ENCODE peak calls at places on chromosomes 5 and 9, in five cellular contexts. Y is SK-N-SH, P is GM12865, B is aorta, T is hepatocyte. R is an unnamed sample.

GRCh38 chr5:78514427-78515345 is 133.9 kb downstream of the LHFPL2 start:
- DNase-seq in Y (no peak), B (no peak), T (no peak), P (no peak), R (no peak)

GRCh38 chr5:96691503-96692303 is 29.5 kb downstream of the CAST start:
- DNase-seq in B (no peak), Y (no peak), T (peak), P (no peak), R (no peak)

GRCh38 chr9:37951671-37952579 is 48.0 kb upstream of the SLC25A51 start:
- DNase-seq in B (no peak), P (no peak), T (no peak), Y (no peak), R (no peak)

GRCh38 chr5:56763711-56764466 is 51.5 kb upstream of the MAP3K1 start:
- DNase-seq in P (no peak), Y (peak), B (no peak), T (peak), R (no peak)

GRCh38 chr5:133806847-133807246 is 161.6 kb downstream of the C5orf15 start:
- DNase-seq in B (no peak), P (no peak), Y (no peak), T (no peak), R (no peak)

GRCh38 chr5:170597109-170597741 is 93.4 kb downstream of the KCNIP1 start:
- DNase-seq in T (peak), B (no peak), Y (peak), P (peak), R (no peak)

GRCh38 chr5:59923465-59923864 is 29.9 kb upstream of the PDE4D start:
- DNase-seq in T (peak), P (no peak), B (no peak), Y (no peak), R (no peak)

GRCh38 chr9:133558191-133559126 is 24.0 kb downstream of the ADAMTSL2 start:
- DNase-seq in Y (peak), P (peak), T (peak), B (no peak), R (no peak)

GRCh38 chr5:54845567-54845941 is 139.8 kb downstream of the ESM1 start:
- DNase-seq in T (peak), B (no peak), P (no peak), Y (no peak), R (no peak)

GRCh38 chr9:33785914-33786313 is 9.4 kb upstream of the PRSS3 start:
- DNase-seq in Y (no peak), T (no peak), B (no peak), P (peak), R (no peak)

GRCh38 chr9:122371851-122372250 is 1.0 kb downstream of the PTGS1 start:
- DNase-seq in B (no peak), T (no peak), P (no peak), Y (no peak), R (no peak)

GRCh38 chr5:15951126-15951525 is 228.5 kb downstream of the MARCHF11 start:
- DNase-seq in Y (no peak), P (no peak), B (no peak), T (no peak), R (no peak)

GRCh38 chr5:172403822-172404221 is 50.5 kb downstream of the SH3PXD2B start:
- DNase-seq in B (no peak), Y (no peak), T (no peak), P (no peak), R (no peak)

GRCh38 chr5:120463991-120464626 is at the start of gene PRR16:
- DNase-seq in B (peak), P (peak), T (peak), Y (peak), R (peak)

GRCh38 chr5:132457371-132458225 is 33.0 kb downstream of the IRF1 start:
- DNase-seq in Y (no peak), T (no peak), B (no peak), P (peak), R (peak)

GRCh38 chr9:89730715-89731114 is 125.9 kb downstream of the GADD45G start:
- DNase-seq in Y (no peak), B (no peak), P (no peak), T (peak), R (no peak)

GRCh38 chr9:123637596-123637939 is 281.6 kb downstream of the CRB2 start:
- DNase-seq in Y (no peak), T (no peak), P (no peak), B (no peak), R (no peak)

GRCh38 chr9:123642291-123643278 is 286.6 kb downstream of the CRB2 start:
- DNase-seq in Y (peak), T (peak), P (no peak), B (no peak), R (peak)

GRCh38 chr9:123640792-123641222 is 284.8 kb downstream of the CRB2 start:
- DNase-seq in B (no peak), P (peak), Y (no peak), T (no peak), R (no peak)

GRCh38 chr9:123639743-123640142 is 283.7 kb downstream of the CRB2 start:
- DNase-seq in P (no peak), T (no peak), Y (no peak), B (no peak), R (no peak)

DNA sequence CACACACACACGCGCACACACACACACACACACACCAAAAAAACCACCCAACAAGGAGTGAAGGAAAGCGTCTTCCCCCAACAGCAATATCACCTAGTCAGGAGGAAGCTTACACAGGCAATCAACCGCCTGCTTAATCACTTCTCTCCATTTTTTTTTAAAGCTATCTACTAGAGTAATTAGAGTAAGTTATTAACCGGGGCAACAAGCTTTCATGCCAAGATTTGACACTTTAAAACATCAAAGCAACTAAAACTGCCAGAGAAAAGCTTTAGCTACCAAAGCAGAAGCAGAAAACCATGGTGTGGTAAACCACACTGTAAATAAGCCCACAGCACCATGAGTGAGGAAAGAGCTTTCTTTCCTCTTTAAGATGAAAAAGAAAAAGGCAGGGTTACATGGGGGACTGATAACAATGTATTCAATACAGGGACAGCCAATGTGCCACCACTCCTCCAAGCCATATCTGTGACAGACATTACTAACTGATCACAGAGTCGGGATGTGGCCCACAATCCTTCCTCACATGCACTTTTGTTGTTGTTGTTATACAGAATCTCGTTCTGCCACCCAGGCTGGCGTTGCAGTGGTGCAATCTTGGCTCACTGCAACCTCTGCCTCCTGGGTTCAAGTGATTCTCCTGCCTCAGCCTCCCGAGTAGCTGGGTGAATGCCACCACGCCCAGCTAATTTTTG is 282.1 kb downstream of the CRB2 start:
- DNase-seq in P (peak), B (no peak), T (no peak), Y (no peak), R (no peak)
- H3K4me3 ChIP-seq in P (no peak), B (no peak), T (no peak), Y (no peak), R (no peak)

GRCh38 chr5:157247267-157247666 is 18.7 kb upstream of the CYFIP2 start:
- DNase-seq in P (no peak), T (no peak), Y (no peak), B (no peak), R (no peak)

GRCh38 chr5:157252741-157253465 is 13.0 kb upstream of the CYFIP2 start:
- DNase-seq in B (no peak), P (peak), T (no peak), Y (peak), R (no peak)

GRCh38 chr5:157245477-157245876 is 20.4 kb upstream of the CYFIP2 start:
- DNase-seq in B (no peak), P (no peak), T (peak), Y (no peak), R (no peak)

GRCh38 chr5:157253547-157253946 is 12.4 kb upstream of the CYFIP2 start:
- DNase-seq in T (peak), Y (peak), P (peak), B (no peak), R (no peak)

GRCh38 chr5:157248771-157249475 is 17.0 kb upstream of the CYFIP2 start:
- DNase-seq in T (no peak), B (no peak), Y (no peak), P (no peak), R (no peak)
- H3K4me3 ChIP-seq in T (no peak), B (no peak), Y (no peak), P (no peak), R (no peak)

DNA sequence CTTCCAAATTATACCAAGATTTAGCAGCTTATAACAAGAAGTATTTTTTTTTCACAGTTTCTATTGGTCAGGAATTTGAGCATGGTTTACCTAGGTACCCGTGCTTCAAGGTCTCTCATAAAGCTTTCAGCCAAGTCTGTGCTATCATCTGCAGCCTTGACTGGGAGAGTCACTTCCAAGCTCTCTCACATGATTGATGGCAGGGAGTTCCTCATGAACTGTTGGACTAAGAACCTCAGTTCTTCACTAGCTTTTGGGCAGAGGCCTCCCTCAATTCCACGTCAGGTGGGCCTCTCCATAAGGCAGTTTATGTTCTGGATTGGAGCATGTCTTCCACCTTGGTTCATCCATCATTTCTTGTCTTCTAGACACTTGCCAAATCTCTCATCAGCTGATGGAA is 39.9 kb upstream of the APC start:
- DNase-seq in P (no peak), Y (no peak), T (no peak), B (no peak), R (no peak)
- H3K4me3 ChIP-seq in P (no peak), Y (no peak), T (no peak), B (no peak), R (no peak)

DNA sequence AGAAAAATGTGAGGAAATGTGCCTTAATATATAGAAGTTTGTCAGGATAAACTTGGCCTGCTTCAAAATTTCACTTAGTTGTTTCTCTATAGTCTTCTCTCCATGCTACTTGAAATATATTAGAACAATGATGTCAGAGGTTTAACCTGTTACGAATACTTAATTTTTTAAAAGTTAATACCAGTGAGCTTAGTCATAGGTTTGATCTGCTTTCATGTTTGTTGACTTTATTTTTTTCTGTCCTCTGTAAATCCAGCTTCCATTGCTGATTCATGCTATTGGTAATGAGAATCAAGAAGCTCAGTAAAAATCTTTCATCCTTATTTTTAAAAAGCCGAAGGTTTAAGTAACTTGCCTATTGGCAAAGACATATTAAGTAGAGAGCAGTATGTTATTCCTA is 27.9 kb downstream of the BDP1 start:
- DNase-seq in B (no peak), Y (no peak), T (no peak), P (no peak), R (no peak)
- H3K4me3 ChIP-seq in B (no peak), Y (no peak), T (no peak), P (no peak), R (no peak)

DNA sequence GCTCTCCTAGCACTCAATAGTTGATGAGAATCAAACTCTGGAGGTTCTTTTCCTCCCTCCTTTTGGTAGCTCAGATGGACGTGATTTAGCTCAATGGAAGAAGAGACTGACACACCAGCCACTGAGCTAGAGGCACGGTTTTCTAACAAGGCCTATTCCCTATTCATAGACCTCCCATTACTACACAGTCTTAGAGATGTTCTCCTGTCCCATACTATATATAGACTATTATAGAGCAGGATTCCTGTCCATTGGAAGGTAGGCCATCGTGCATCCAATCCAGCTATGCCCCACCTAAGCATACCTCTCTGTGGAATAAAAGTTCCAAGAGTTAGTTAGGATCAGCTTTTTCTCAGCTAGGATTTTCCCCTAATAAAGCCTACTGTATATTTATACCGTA is 30.3 kb upstream of the CTNNAL1 start:
- DNase-seq in Y (no peak), T (no peak), P (no peak), B (no peak), R (no peak)
- H3K4me3 ChIP-seq in Y (no peak), T (no peak), P (no peak), B (no peak), R (no peak)

GRCh38 chr5:1724822-1725602 is 74.6 kb downstream of the MRPL36 start:
- DNase-seq in Y (no peak), B (peak), P (no peak), T (no peak), R (peak)
- H3K4me3 ChIP-seq in Y (no peak), B (no peak), P (no peak), T (no peak), R (no peak)

GRCh38 chr9:117704024-117704575 is at the start of gene TLR4:
- DNase-seq in T (peak), Y (no peak), B (peak), P (peak), R (peak)
- H3K4me3 ChIP-seq in T (no peak), Y (peak), B (peak), P (no peak), R (peak)

GRCh38 chr9:78543353-78543752 is 246.4 kb downstream of the PSAT1 start:
- DNase-seq in B (no peak), P (no peak), Y (no peak), T (no peak), R (no peak)

GRCh38 chr9:78539904-78540303 is 243.0 kb downstream of the PSAT1 start:
- DNase-seq in Y (no peak), B (no peak), P (no peak), T (no peak), R (no peak)

GRCh38 chr9:78541868-78542267 is 244.9 kb downstream of the PSAT1 start:
- DNase-seq in Y (no peak), B (no peak), T (no peak), P (no peak), R (no peak)

GRCh38 chr9:78544260-78544659 is 247.3 kb downstream of the PSAT1 start:
- DNase-seq in Y (no peak), T (no peak), B (no peak), P (no peak), R (no peak)

DNA sequence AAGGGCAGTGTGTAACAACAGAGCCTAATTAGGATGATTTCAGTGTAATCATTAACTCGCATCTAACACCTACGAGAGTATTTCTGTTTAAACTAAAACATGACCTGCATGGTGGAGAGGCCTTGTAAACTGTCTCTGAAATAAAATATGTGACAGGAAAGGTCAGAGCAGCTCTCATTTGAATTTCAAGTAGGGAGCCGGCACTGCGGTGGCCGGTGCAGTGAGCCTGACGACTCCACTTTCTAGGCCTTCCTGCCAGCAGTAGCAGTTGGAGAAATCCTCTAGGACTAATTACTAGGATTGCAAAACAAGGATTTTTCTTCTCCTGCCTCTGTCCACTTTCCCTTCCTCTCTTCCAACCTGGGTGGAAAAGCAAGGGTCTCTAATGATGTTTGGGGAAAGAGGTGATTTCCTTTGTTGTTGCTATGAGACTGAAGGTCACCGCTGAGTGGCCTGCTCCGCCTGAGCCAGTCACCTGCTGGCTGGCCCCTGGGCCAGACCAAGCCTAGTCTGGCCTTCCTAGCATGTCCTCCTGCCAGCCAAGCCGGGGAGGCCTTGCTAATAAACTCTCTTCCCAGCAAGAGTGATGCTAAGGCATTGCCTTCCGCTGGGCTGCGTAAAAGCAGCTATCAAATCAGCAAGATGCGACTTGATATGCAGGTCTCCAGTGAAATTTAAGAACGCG is 245.7 kb downstream of the PSAT1 start:
- DNase-seq in T (no peak), P (no peak), B (no peak), Y (no peak), R (no peak)
- H3K4me3 ChIP-seq in T (no peak), P (no peak), B (no peak), Y (no peak), R (no peak)

GRCh38 chr9:129352157-129352870 is 174.3 kb upstream of the IER5L start:
- DNase-seq in Y (peak), P (no peak), B (peak), T (no peak), R (no peak)

GRCh38 chr9:129350143-129350935 is 172.3 kb upstream of the IER5L start:
- DNase-seq in Y (no peak), P (no peak), T (no peak), B (no peak), R (no peak)

GRCh38 chr9:129349571-129349947 is 171.5 kb upstream of the IER5L start:
- DNase-seq in P (no peak), T (no peak), B (no peak), Y (peak), R (no peak)

GRCh38 chr9:129351642-129352151 is 173.6 kb upstream of the IER5L start:
- DNase-seq in B (no peak), P (no peak), T (no peak), Y (peak), R (no peak)

DNA sequence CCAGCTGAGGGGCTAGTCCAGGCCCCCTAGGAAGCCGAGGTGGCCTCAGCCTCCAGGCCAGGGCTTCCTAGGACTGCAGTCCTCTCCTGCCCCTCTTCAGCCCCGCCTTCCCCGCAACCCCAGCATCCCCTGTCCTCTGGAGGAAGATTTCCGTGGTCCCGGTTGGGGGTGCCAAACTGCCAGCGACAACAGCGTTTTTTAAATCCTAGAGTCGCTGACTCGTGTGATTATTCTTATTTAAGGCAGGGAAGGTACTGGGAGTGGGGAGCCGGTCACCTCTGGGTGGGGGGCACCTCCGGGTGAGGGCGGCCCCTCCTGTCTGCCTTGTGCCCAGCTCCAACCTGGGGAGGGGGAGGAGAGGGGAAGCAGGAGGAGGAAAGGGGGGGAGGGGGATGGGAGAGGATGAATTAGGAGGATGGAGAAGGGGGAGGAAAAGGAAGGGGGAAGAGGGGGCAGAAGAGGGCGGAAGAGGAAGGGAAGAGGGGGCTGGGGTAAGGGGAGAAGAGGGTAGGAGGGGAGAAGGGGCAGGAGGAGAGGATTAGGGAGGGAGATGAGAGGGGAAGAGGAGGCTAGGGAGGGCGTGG is 173.1 kb upstream of the IER5L start:
- DNase-seq in Y (peak), P (no peak), B (no peak), T (no peak), R (no peak)
- H3K4me3 ChIP-seq in Y (no peak), P (no peak), B (no peak), T (no peak), R (no peak)

R was measured in tibial artery.